ENCODE peak calls at places on chromosomes 12 and 14, in five cellular contexts. I is NCI-H2081; O is AG09319; G is activated CD4-positive, alpha-beta T cell treated with anti-CD3 and anti-CD28 coated beads, Interleukin-2, amount 50 U/mL, for 1 hour; A is HL-60. L is an unnamed sample.

GRCh38 chr12:3416159-3416558 is 74.8 kb upstream of the PRMT8 start:
- DNase-seq in O (no peak), I (no peak), A (no peak), G (no peak), L (no peak)

GRCh38 chr12:93441111-93441616 is 583 bp downstream of the UBE2N start:
- DNase-seq in I (peak), G (peak), O (no peak), A (no peak), L (no peak)

GRCh38 chr14:67683821-67684220 is 9.4 kb upstream of the VTI1B start:
- DNase-seq in I (no peak), A (no peak), G (no peak), O (no peak), L (no peak)

GRCh38 chr12:74431821-74432220 is 105.8 kb upstream of the ATXN7L3B start:
- DNase-seq in I (no peak), O (no peak), A (no peak), G (no peak), L (no peak)

GRCh38 chr14:68612049-68612448 is 180.8 kb downstream of the ZFP36L1 start:
- DNase-seq in G (no peak), A (no peak), I (no peak), O (no peak), L (no peak)

GRCh38 chr14:67461341-67461985 is 27.1 kb downstream of the TMEM229B start:
- DNase-seq in O (no peak), I (no peak), G (no peak), A (no peak), L (no peak)

GRCh38 chr12:65930114-65930828 is 106.0 kb downstream of the HMGA2 start:
- DNase-seq in I (no peak), O (no peak), A (no peak), G (no peak), L (no peak)

GRCh38 chr12:6216581-6216980 is 16.4 kb downstream of the CD9 start:
- DNase-seq in I (no peak), A (no peak), O (no peak), G (no peak), L (no peak)

GRCh38 chr12:50246873-50247612 is 36.3 kb downstream of the LIMA1 start:
- DNase-seq in O (peak), I (no peak), A (peak), G (no peak), L (peak)

GRCh38 chr12:65415826-65416225 is 137.3 kb downstream of the MSRB3 start:
- DNase-seq in I (no peak), A (no peak), O (no peak), G (no peak), L (no peak)

GRCh38 chr12:94561943-94562411 is 88.4 kb downstream of the TMCC3 start:
- DNase-seq in I (no peak), O (no peak), A (no peak), G (no peak), L (peak)

GRCh38 chr12:6606331-6607131 is 648 bp downstream of the CHD4 start:
- DNase-seq in I (no peak), O (no peak), A (peak), G (peak), L (peak)

GRCh38 chr12:26188641-26189040 is 6.7 kb upstream of the SSPN start:
- DNase-seq in A (no peak), G (no peak), I (no peak), O (no peak), L (no peak)

GRCh38 chr12:25151476-25151875 is 43.5 kb downstream of the DNAI7 start:
- DNase-seq in I (no peak), G (no peak), A (no peak), O (peak), L (peak)

GRCh38 chr14:66746316-66747006 is 238.5 kb downstream of the GPHN start:
- DNase-seq in O (peak), A (no peak), G (no peak), I (peak), L (peak)

GRCh38 chr14:103072595-103073366 is 11.2 kb upstream of the LBHD2 start:
- DNase-seq in A (no peak), O (no peak), G (no peak), I (no peak), L (no peak)

L was measured in Ammon's horn.